ENCODE peak calls at places on chromosomes 1 and 21, in four cellular contexts. I, B, Q and V are unnamed samples.
A peak's percentile ranks its signal among the peaks of the same experiment; 100 is the strongest.

GRCh38 chr1:47676311-47677054 is 238.6 kb downstream of the FOXD2 start:
- DNase-seq in I (no peak), B (no peak), Q (no peak), V (no peak)

GRCh38 chr1:16208270-16208987 is 4.0 kb downstream of the ARHGEF19 start:
- DNase-seq in I (no peak), B (no peak), Q (peak; percentile 86), V (no peak)

GRCh38 chr1:5751833-5752714 is 240.2 kb downstream of the NPHP4 start:
- DNase-seq in I (peak; percentile 35), B (no peak), Q (no peak), V (no peak)

GRCh38 chr1:58720680-58721079 is 20.8 kb upstream of the MYSM1 start:
- DNase-seq in I (no peak), B (no peak), Q (no peak), V (no peak)

GRCh38 chr1:184838374-184838995 is 83.8 kb upstream of the EDEM3 start:
- DNase-seq in I (peak; percentile 80), B (no peak), Q (peak; percentile 86), V (peak; percentile 88)

GRCh38 chr1:192563129-192563528 is 12.4 kb upstream of the RGS1 start:
- DNase-seq in I (no peak), B (no peak), Q (no peak), V (no peak)

GRCh38 chr1:41712687-41713086 is 206.0 kb downstream of the HIVEP3 start:
- DNase-seq in I (no peak), B (no peak), Q (peak; percentile 40), V (no peak)

GRCh38 chr1:161487483-161487827 is 17.8 kb upstream of the FCGR2A start:
- DNase-seq in I (peak; percentile 80), B (no peak), Q (peak; percentile 46), V (peak; percentile 31)

GRCh38 chr1:229843627-229844238 is 217.7 kb downstream of the URB2 start:
- DNase-seq in I (peak; percentile 44), B (no peak), Q (peak; percentile 66), V (peak; percentile 72)

GRCh38 chr1:4306559-4307467 is 347.6 kb upstream of the AJAP1 start:
- DNase-seq in I (no peak), B (no peak), Q (no peak), V (no peak)

GRCh38 chr1:219958875-219959417 is 30.6 kb upstream of the SLC30A10 start:
- DNase-seq in I (no peak), B (no peak), Q (no peak), V (no peak)

GRCh38 chr1:237672748-237673147 is 218.0 kb downstream of the ZP4 start:
- DNase-seq in I (no peak), B (no peak), Q (no peak), V (no peak)

GRCh38 chr1:2321258-2321657 is 70.1 kb downstream of the MORN1 start:
- DNase-seq in I (no peak), B (no peak), Q (no peak), V (no peak)

GRCh38 chr1:7432102-7432895 is 338.8 kb upstream of the VAMP3 start:
- DNase-seq in I (peak; percentile 10), B (no peak), Q (no peak), V (no peak)

GRCh38 chr1:204337583-204337982 is 22.1 kb downstream of the PLEKHA6 start:
- DNase-seq in I (no peak), B (no peak), Q (no peak), V (no peak)

GRCh38 chr1:90761781-90762589 is 44.9 kb upstream of the BARHL2 start:
- DNase-seq in I (no peak), B (no peak), Q (peak; percentile 33), V (no peak)

GRCh38 chr1:21451981-21452411 is 12.1 kb downstream of the NBPF3 start:
- DNase-seq in I (no peak), B (no peak), Q (no peak), V (no peak)

GRCh38 chr1:175514309-175515001 is 228.9 kb downstream of the TNR start:
- DNase-seq in I (no peak), B (no peak), Q (no peak), V (no peak)

GRCh38 chr21:27369962-27370578 is 403.2 kb upstream of the ADAMTS5 start:
- DNase-seq in I (no peak), B (no peak), Q (peak; percentile 17), V (no peak)
- H3K27me3 ChIP-seq in I (no peaks in the 10 kb centered on the region), B (no peaks in the 10 kb centered on the region), Q (no peaks in the 10 kb centered on the region), V (no peaks in the 10 kb centered on the region)

DNA sequence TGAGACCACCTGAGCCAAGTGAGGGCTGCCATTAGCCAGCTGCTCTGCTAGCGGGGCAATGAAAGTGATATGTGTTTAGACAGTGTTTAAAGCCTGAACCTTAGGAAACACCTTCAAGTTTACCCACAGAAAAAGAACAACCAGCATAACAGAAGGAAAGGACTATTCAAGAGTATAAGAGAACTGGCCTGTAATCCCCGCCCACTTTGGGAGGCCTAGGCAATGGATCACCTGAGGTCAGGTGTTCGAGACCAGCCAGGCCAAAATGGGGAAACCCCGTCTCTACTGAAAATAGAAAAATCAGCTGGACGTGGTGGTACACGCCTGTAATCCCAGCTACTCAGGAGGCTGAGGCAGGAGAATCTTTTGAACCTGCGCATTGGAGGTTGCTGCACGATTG is 149.4 kb downstream of the PCP4 start:
- DNase-seq in I (no peak), B (no peak), Q (no peak), V (no peak)
- H3K36me3 ChIP-seq in I (no peaks in the 10 kb centered on the region), B (no peaks in the 10 kb centered on the region), Q (no peaks in the 10 kb centered on the region), V (no peaks in the 10 kb centered on the region)

DNA sequence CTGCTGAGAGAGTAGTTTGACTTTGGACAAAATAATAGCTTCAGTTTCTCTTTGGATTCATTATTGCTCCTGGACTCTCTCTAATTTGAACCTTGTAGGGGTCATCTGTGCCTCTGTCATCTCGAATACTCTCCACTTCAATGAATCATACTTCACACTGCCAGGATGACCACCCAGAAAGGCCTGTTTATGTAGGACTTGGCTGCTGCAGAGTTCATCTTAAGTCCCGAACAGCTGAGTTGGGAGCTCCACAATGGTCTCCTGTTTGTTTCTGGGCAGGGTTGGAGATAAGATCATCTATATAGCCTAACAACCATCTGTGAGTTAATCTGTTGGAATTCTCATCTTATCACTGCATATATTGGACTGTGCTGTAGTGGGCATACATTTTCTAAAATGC is 34.2 kb downstream of the ADAMTS1 start:
- DNase-seq in I (no peak), B (no peak), Q (no peak), V (no peak)
- H3K27ac ChIP-seq in I (no peak overlapping the region), B (no peak overlapping the region), Q (no peak overlapping the region), V (no peak overlapping the region)

DNA sequence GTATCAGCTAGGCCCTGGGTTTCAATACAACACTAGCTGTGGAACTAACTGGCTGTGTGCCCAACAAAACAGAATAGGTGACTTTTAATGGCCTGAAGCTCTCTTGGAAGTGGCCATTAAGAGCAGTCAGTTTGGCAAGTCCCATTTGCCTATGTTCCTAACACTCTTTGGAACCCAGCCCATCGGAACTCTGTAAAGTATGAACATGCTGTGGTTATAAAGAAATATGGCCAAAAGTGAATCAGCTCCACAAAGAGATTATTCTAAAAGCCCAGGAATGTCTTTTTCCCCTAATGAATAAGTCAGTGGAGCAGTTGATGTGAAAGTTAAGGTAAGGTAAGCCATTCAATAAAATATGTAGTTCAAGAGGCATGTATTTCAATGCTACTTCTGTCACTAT is 223.7 kb upstream of the ADAMTS5 start:
- DNase-seq in I (no peak), B (no peak), Q (no peak), V (no peak)
- H3K27me3 ChIP-seq in I (no peaks in the 10 kb centered on the region), B (no peaks in the 10 kb centered on the region), Q (no peaks in the 10 kb centered on the region), V (no peaks in the 10 kb centered on the region)